ENCODE peak calls at places on chromosomes 6 and 20, in eight cellular contexts. L is transverse colon, W is right lobe of liver, I is lower lobe of right lung, D is breast epithelium, E is adrenal gland, N is A549, H is hepatocyte. Z is an unnamed sample. For H3K4me1, the result is how much of the 10 kb centered on the place peaks cover.

GRCh38 chr6:446418-447366 is 55.1 kb downstream of the IRF4 start:
- DNase-seq in L (peak), W (no peak), I (no peak), D (no peak), E (no peak), N (no peak), H (no peak), Z (peak)

GRCh38 chr20:59800309-59800708 is 133.1 kb downstream of the SYCP2 start:
- DNase-seq in L (no peak), W (no peak), I (no peak), D (no peak), E (no peak), N (no peak), H (no peak), Z (no peak)

GRCh38 chr6:118712955-118713354 is 61.6 kb upstream of the CEP85L start:
- DNase-seq in L (no peak), W (no peak), I (no peak), D (no peak), E (no peak), N (no peak), H (no peak), Z (no peak)

GRCh38 chr6:140671926-140672325 is 1297.5 kb upstream of the CITED2 start:
- DNase-seq in L (no peak), W (no peak), I (no peak), D (no peak), E (no peak), N (peak), H (no peak), Z (no peak)

GRCh38 chr6:42266542-42266941 is 48.9 kb upstream of the MRPS10 start:
- DNase-seq in L (no peak), W (no peak), I (no peak), D (no peak), E (no peak), N (no peak), H (no peak), Z (no peak)

GRCh38 chr6:17336425-17336824 is 55.3 kb downstream of the RBM24 start:
- DNase-seq in L (no peak), W (no peak), I (no peak), D (no peak), E (no peak), N (no peak), H (peak), Z (no peak)

GRCh38 chr6:79601020-79601609 is 30.0 kb upstream of the SH3BGRL2 start:
- DNase-seq in L (no peak), W (no peak), I (no peak), D (no peak), E (no peak), N (peak), H (peak), Z (no peak)

GRCh38 chr6:166419268-166419667 is 36.5 kb upstream of the MPC1 start:
- DNase-seq in L (peak), W (no peak), I (no peak), D (no peak), E (no peak), N (no peak), H (no peak), Z (peak)

GRCh38 chr20:57938158-57939108 is 228.6 kb upstream of the PMEPA1 start:
- DNase-seq in L (no peak), W (no peak), I (no peak), D (no peak), E (no peak), N (no peak), H (no peak), Z (no peak)

GRCh38 chr6:148525453-148525852 is 182.8 kb downstream of the SASH1 start:
- DNase-seq in L (no peak), W (no peak), I (no peak), D (no peak), E (no peak), N (no peak), H (no peak), Z (no peak)

GRCh38 chr6:80020381-80021120 is 16.1 kb downstream of the TTK start:
- DNase-seq in L (no peak), W (no peak), I (no peak), D (no peak), E (no peak), N (no peak), H (no peak), Z (no peak)

GRCh38 chr6:6008648-6009421 is 2.1 kb upstream of the NRN1 start:
- DNase-seq in L (peak), W (peak), I (peak), D (no peak), E (peak), N (peak), H (peak), Z (peak)

GRCh38 chr6:111625511-111626331 is 20.0 kb upstream of the TRAF3IP2 start:
- DNase-seq in L (no peak), W (peak), I (no peak), D (no peak), E (no peak), N (no peak), H (no peak), Z (no peak)

GRCh38 chr20:45857836-45858250 is 429 bp downstream of the ZSWIM3 start:
- DNase-seq in L (no peak), W (no peak), I (no peak), D (no peak), E (no peak), N (no peak), H (no peak), Z (no peak)

DNA sequence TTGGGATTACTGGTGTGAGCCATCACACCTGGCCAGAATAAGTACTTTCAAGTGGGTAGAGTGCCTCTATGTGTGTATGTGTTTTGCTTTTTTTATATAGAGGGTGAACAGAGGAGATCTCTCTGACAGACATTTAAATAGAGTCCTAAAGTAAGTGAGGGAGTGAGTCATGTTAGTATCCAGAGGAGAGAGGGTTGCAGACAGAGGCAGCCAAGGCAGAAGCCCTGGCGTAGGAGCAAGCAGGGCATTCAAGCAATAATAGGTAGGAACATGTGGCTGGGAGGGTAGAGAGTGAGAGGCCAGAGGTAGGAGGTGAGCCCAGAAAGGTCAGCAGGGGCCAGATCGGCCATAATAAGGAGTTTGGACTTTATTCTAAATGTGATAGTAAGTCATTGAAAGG is 48.9 kb downstream of the PHF20 start:
- DNase-seq in L (no peak), W (no peak), I (no peak), D (no peak), E (no peak), N (no peak), H (no peak), Z (no peak)
- H3K27ac ChIP-seq in L (no peak), W (no peak), I (no peak), D (no peak), E (no peak), N (no peak), H (no peak), Z (no peak)

DNA sequence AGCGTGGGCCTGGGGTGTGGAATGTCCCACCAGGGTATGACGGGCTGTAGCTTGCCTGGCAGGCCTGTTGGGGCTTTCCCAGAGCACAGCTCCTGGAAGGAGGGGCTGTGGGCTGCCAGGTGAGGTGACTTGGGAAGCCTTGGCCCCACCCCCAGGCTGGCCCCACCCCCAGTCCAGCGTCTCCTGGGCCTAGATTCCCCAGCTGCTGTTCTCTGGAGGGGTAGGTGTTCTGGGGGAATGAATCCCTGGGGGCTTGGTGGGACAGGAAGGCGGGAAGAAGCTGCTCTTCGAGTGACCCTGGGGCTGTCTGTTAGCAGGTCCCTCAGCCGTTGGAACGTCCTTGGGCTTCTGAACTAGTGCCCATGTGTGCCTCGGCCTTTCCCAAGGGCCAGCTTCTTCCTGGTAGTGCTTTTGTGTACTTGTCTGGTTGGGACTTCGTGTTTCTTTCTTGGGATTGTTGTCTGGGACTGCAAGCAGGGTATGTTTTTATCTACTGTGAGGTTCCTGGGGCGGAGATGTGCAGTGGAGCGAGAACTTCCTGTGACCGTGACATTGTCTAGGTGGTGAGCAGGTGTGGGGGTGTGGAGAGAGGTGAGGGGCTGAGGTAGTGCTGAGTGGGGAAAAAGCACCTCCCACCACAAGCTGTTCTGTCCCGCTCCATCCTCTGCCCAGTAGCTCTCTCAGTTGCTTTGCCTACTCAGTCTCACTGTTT is 1.4 kb upstream of the DDR1 start:
- DNase-seq in L (peak), W (no peak), I (peak), D (peak), E (peak), N (peak), H (peak), Z (peak)
- H3K4me1 ChIP-seq in L (half or more), W (under half), I (under half), D (under half), E (under half), N (under half), H (half or more), Z (under half)

GRCh38 chr6:134233180-134233579 is 84.7 kb downstream of the SGK1 start:
- DNase-seq in L (no peak), W (no peak), I (no peak), D (no peak), E (no peak), N (no peak), H (no peak), Z (no peak)

GRCh38 chr6:134235937-134236751 is 81.8 kb downstream of the SGK1 start:
- DNase-seq in L (no peak), W (no peak), I (no peak), D (no peak), E (no peak), N (no peak), H (no peak), Z (no peak)

GRCh38 chr6:134240664-134241431 is 77.1 kb downstream of the SGK1 start:
- DNase-seq in L (peak), W (no peak), I (peak), D (no peak), E (peak), N (no peak), H (no peak), Z (peak)

GRCh38 chr6:134238960-134239795 is 78.7 kb downstream of the SGK1 start:
- DNase-seq in L (no peak), W (no peak), I (no peak), D (no peak), E (no peak), N (no peak), H (no peak), Z (no peak)

DNA sequence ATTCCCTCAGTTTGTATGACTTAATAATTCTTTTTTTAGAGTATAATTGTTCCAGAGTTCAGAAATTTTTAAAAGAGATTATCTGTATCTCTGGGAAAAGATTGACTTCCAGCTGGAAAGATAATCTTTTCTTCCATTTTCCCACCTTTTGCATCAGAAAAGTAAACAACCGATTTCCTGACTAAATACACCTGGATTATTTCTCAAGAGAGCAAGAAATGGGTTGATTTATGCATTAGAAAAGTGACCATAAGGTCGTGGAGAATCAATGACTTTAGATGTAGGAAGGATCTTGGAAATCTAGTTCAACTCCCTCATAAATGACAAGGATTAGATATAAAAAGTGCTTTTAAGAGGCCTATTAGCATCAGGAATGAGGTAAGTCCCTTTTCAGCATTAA is 79.9 kb downstream of the SGK1 start:
- DNase-seq in L (no peak), W (no peak), I (no peak), D (no peak), E (no peak), N (no peak), H (no peak), Z (no peak)
- H3K4me3 ChIP-seq in L (no peak), W (no peak), I (no peak), D (no peak), E (no peak), N (no peak), H (no peak), Z (no peak)

DNA sequence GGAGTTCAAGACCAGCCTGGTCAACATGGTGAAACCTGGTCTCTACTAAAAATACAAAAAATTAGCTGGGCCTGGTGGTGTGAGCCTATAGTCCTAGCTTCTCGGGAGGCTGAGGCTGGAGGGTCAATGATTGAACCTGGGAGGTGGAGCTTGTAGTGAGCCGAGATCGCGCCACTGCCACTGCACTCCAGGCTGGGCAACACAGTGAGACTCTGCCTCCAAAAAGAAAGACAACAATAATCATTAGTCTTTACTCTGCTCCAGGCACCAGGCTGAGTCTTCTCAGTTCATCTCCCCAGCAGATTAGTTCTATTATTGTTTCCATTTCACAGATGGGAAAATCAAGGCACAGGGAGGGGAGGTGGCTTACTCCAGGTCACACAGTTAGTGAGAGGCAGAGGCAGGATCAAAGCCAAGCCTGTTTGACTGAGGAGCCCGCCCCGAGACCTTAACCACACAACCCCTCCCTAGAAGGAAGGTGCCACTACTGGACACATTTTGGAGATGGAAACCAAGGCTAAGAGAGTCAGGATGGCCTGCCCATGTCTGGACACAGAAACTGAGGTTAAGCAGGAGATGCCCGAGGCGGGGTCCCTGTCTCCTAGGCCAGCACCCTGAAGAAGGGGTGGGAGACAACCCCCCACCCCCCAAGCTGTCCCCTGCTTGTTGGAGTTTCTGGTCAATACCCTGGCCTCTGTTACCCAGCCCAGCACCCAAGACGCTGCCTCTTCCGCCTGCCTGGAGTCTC is 75.8 kb downstream of the CEBPB start:
- DNase-seq in L (no peak), W (no peak), I (no peak), D (no peak), E (no peak), N (no peak), H (no peak), Z (peak)
- H3K27ac ChIP-seq in L (peak), W (no peak), I (peak), D (peak), E (peak), N (peak), H (peak), Z (no peak)

GRCh38 chr6:62645274-62645673 is 359.2 kb upstream of the KHDRBS2 start:
- DNase-seq in L (no peak), W (no peak), I (no peak), D (no peak), E (no peak), N (no peak), H (no peak), Z (no peak)

DNA sequence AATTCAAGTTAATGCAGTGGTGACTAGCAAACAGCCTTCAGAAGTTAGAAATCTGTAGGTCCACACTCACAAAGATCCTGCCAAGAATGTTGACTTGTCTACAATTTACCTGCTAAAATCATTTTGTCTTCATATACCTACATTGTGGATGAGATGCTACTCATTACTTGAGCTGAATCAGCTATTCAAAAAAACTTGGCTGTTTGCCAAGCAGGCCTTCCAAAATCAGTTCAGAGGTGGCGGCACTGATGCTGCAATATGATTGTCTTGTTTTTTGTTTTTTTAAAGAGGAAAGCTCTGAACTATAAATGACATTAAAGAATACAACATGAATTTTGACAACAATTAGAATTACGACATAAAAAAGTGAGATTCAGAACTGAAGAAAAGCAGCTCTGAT is 354.7 kb upstream of the KHDRBS2 start:
- DNase-seq in L (no peak), W (no peak), I (no peak), D (no peak), E (no peak), N (no peak), H (no peak), Z (no peak)
- H3K4me1 ChIP-seq in L (under half), W (under half), I (under half), D (under half), E (under half), N (under half), H (under half), Z (under half)

GRCh38 chr6:160428818-160429744 is 80.9 kb downstream of the SLC22A3 start:
- DNase-seq in L (no peak), W (no peak), I (no peak), D (no peak), E (no peak), N (no peak), H (no peak), Z (no peak)

GRCh38 chr6:160431231-160431630 is 83.1 kb downstream of the SLC22A3 start:
- DNase-seq in L (peak), W (no peak), I (no peak), D (no peak), E (peak), N (no peak), H (peak), Z (no peak)

GRCh38 chr6:160430203-160430602 is 82.0 kb downstream of the SLC22A3 start:
- DNase-seq in L (no peak), W (no peak), I (no peak), D (no peak), E (no peak), N (no peak), H (no peak), Z (no peak)

GRCh38 chr6:160431791-160432404 is 83.7 kb downstream of the SLC22A3 start:
- DNase-seq in L (no peak), W (no peak), I (no peak), D (no peak), E (no peak), N (no peak), H (peak), Z (no peak)

DNA sequence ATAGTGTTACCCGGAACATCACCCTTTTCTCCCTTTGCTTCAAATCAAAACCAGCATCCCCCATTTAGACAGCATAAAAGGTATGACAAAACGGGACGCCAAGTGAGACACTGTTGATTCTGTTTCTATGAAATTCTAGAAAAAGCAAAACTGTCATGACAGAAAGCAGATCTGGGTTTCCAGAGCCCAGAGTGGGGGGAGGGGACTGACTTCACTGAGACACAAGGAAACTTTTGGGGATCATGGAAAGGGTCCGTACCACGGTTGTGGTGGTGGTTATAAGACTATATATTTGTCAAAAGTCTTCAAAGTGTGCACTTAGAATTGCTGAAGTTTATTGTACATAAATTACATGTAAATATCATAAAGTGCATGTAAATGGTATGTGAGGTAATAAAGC is 82.6 kb downstream of the SLC22A3 start:
- DNase-seq in L (no peak), W (no peak), I (no peak), D (no peak), E (peak), N (no peak), H (peak), Z (no peak)
- H3K4me3 ChIP-seq in L (no peak), W (no peak), I (no peak), D (no peak), E (no peak), N (no peak), H (no peak), Z (no peak)

DNA sequence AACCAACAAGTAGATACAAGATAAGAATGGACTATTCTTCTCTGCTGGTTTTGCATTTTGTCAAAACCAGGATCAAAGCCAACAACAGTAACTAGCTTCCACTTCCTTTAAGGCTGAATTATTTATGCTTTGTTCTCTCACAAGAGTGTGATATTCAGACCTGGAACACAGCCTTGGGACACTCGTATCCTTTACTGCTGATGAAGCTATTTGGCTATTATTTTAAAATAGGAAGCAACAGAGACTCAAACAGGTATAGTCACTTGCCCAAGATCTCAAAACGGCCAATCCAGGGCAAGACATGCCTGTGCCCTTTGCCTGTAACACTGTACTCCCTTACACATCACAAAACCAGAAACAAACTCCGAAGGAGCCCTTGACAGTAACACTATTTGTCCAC is 19.9 kb downstream of the SPTLC3 start:
- DNase-seq in L (no peak), W (no peak), I (no peak), D (no peak), E (no peak), N (no peak), H (no peak), Z (no peak)
- H3K27ac ChIP-seq in L (no peak), W (no peak), I (no peak), D (no peak), E (no peak), N (peak), H (peak), Z (no peak)

Z was measured in kidney.